ENCODE peak calls at places on chromosome 2, in seven cellular contexts. D is foreskin keratinocyte, I is endothelial cell, R is OCI-LY7, E is tibial nerve, Q is astrocyte, F is mucosa of descending colon. W is an unnamed sample.
A peak's percentile ranks its signal among the peaks of the same experiment; 100 is the strongest.

GRCh38 chr2:84865181-84865783 is 15.6 kb downstream of the TRABD2A start:
- DNase-seq in E (no peak), R (peak; percentile 64), F (no peak), D (no peak), Q (no peak), I (no peak), W (no peak)

GRCh38 chr2:37037771-37038170 is 46.4 kb downstream of the HEATR5B start:
- DNase-seq in Q (no peak), D (no peak), I (no peak), F (no peak), E (no peak), R (no peak), W (no peak)

GRCh38 chr2:158993721-158994587 is 25.5 kb downstream of the TANC1 start:
- DNase-seq in R (no peak), E (no peak), F (no peak), Q (peak; percentile 50), I (no peak), D (no peak), W (no peak)

GRCh38 chr2:16656784-16657391 is 8.7 kb downstream of the CYRIA start:
- DNase-seq in E (no peak), F (peak; percentile 33), R (peak; percentile 79), D (no peak), Q (no peak), I (no peak), W (no peak)

GRCh38 chr2:156602552-156602933 is 166.4 kb downstream of the GPD2 start:
- DNase-seq in Q (no peak), D (no peak), F (no peak), R (no peak), E (no peak), I (no peak), W (no peak)

GRCh38 chr2:3536682-3537632 is 17.6 kb upstream of the ADI1 start:
- DNase-seq in Q (peak; percentile 46), F (no peak), D (no peak), I (peak; percentile 45), R (peak; percentile 83), E (no peak), W (no peak)

GRCh38 chr2:42923632-42924425 is 131.4 kb upstream of the HAAO start:
- DNase-seq in I (no peak), Q (peak; percentile 37), D (no peak), R (no peak), E (no peak), F (no peak), W (peak; percentile 5)

GRCh38 chr2:160293401-160293911 is 93.4 kb upstream of the ITGB6 start:
- DNase-seq in Q (peak; percentile 92), D (peak; percentile 93), I (no peak), F (no peak), E (no peak), R (no peak), W (no peak)

GRCh38 chr2:168336786-168337388 is 89.5 kb upstream of the STK39 start:
- DNase-seq in R (peak; percentile 49), I (no peak), F (peak; percentile 75), Q (peak; percentile 12), D (peak; percentile 53), E (no peak), W (no peak)

GRCh38 chr2:241149925-241150659 is at the start of gene PPP1R7:
- DNase-seq in I (peak; percentile 95), E (peak; percentile 88), Q (peak; percentile 79), R (peak; percentile 96), D (peak; percentile 89), F (peak; percentile 97), W (peak; percentile 59)
- TF ChIP-seq CTCF in I (no peak), E (no peak), Q (no peak), R (no peak), D (peak; percentile 38), F (no peak), W (no peak)

DNA sequence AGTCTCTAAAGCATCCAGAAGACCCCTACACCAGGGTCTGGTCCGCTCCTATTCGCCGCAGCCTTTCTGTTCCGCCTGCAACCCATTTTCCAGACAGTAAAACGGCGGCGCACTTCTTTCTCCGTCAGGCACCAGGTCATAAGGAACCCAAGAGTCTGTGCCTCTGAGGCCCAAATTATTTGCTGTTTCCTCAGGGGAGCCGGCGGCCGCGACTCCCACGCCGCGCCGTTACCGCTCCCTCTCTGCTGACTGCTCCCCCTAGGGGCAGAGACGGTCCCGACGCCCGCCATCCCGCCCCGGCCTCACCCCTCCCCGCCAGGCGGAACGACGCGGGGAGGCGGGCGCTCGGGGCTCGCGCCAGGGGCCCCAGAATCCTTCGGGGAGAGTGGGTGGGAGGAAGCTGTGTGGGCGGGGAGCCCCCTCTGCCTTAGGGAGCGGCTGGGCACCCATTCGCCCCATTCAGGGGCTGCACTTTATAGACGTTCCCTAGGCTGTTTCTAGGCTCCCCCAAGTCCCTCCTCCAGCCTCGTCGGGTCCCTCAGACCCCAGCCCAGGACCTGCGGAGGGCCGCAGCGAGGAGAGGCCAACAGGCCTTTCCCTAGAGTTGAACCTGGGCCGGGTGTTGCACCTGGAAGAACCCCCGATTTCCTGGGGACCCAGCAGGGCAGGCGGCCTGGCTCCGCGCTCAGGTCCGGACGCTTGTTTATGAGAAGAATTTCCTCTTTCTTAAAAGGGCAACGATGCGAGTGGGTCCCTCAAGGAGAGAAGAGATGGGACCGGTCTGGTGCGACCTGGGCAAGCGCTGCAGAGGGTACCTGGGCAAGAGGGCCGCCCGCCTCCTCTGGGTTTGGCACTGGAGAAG is 3.6 kb upstream of the CTDSP1 start:
- DNase-seq in D (peak; percentile 92), F (peak; percentile 97), E (peak; percentile 80), R (peak; percentile 98), I (peak; percentile 96), Q (peak; percentile 94), W (peak; percentile 81)
- TF ChIP-seq CTCF in D (peak; percentile 99), F (peak; percentile 90), E (peak; percentile 99), R (peak; percentile 89), I (peak; percentile 95), Q (peak; percentile 48), W (peak; percentile 38)

GRCh38 chr2:70070557-70071268 is 16.6 kb upstream of the PCBP1 start:
- DNase-seq in Q (peak; percentile 81), D (peak; percentile 38), E (no peak), I (peak; percentile 49), F (peak; percentile 50), R (peak; percentile 88), W (no peak)
- TF ChIP-seq CTCF in Q (peak; percentile 89), D (peak; percentile 93), E (peak; percentile 78), I (peak; percentile 88), F (peak; percentile 69), R (peak; percentile 86), W (peak; percentile 67)

GRCh38 chr2:33086400-33087015 is 139.8 kb downstream of the LTBP1 start:
- DNase-seq in F (no peak), I (no peak), R (peak; percentile 81), E (no peak), Q (peak; percentile 61), D (no peak), W (no peak)
- TF ChIP-seq CTCF in F (no peak), I (no peak), R (peak; percentile 60), E (no peak), Q (no peak), D (peak; percentile 55), W (no peak)

DNA sequence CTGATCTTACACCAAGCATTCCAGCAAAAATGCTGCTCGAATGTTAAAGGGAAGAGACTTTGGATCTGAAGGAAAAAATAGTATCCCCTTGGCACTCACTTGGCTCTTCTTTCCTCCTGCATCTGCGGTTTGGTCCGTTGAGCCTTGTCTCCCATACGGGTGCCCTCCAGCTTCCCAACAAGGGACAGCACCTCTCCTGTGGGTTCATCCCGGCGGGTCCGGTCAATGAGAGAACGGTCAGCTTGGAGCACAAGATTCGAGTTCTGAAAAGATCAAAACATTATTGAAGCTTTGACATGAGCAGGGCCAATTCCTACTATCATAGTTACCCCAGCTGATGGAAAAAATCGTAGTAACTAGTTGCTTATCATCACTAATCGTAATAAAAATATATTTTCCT is 740 bp downstream of the SNRNP200 start:
- DNase-seq in Q (no peak), R (no peak), E (no peak), F (no peak), D (no peak), I (no peak), W (no peak)
- TF ChIP-seq CTCF in Q (no peak), R (peak; percentile 11), E (no peak), F (no peak), D (no peak), I (no peak), W (no peak)

GRCh38 chr2:202870431-202871160 is 970 bp downstream of the ICA1L start:
- DNase-seq in F (peak; percentile 64), R (peak; percentile 78), D (peak; percentile 43), E (peak; percentile 27), Q (peak; percentile 33), I (peak; percentile 66), W (peak; percentile 35)
- TF ChIP-seq CTCF in F (no peak), R (peak; percentile 85), D (peak; percentile 73), E (peak; percentile 22), Q (peak; percentile 43), I (peak; percentile 41), W (no peak)

DNA sequence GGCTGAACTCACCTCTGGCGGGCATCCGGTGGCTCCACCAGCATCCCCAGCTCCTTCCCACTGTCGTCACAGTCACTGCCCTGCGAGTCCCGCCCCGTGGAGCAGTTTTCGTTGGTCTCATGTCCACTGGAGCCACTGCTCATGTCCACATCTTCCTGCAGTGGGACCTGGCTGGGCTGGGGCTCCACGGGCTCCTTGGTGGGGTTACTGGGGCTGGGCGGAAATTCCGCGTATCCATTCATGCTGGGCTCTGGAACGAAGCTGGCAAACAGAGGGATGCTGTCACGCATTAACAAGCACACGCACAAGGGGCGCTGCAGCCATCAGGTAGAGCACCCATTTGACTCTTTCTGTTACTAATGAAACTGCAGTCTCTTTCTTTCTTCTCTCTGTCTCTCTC is 10.7 kb downstream of the PER2 start:
- DNase-seq in F (peak; percentile 29), E (no peak), I (no peak), R (no peak), Q (no peak), D (no peak), W (no peak)
- TF ChIP-seq CTCF in F (no peak), E (no peak), I (no peak), R (no peak), Q (peak; percentile 24), D (peak; percentile 34), W (no peak)

DNA sequence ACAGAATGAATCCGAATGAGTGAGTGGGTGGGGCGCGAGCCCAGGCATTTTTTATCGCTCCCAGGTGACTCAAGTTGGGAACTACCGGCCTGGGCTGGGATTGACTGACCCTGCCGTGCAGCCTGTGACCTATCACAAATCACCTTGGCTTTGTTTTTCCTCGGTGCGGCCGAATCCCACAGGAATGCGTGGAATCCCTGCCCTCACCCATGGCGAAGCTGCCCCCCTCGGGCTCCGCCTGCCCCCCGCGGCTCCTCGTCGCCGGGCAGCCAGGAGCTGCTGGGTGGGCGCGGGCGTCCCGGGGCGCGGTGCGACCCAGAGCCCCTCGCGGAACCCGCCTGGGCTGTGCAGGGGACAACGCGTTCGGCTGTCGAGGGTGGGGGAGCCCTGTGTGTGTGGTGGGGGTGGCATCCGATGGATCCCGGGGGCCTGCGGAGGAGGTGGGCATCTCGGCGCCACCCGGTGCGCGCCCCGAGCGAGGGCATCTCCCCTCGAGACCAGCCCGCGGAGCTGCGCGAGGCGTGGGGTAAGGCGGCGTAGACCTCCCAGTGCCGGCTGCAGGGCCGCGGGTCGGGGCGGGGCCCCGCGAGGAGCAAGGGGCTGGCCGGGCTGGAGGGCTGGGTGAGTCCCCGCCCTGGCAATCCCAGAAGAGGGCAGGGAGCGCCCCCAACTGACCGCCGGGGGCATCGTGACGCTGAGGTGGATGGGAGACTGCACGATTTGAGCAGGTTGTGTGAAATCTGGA is 16.5 kb downstream of the B3GNT7 start:
- DNase-seq in E (peak; percentile 77), Q (peak; percentile 59), R (peak; percentile 20), F (peak; percentile 96), I (peak; percentile 96), D (peak; percentile 30), W (peak; percentile 76)
- TF ChIP-seq CTCF in E (peak; percentile 88), Q (peak; percentile 84), R (peak; percentile 68), F (peak; percentile 83), I (peak; percentile 67), D (peak; percentile 97), W (no peak)

W was measured in omental fat pad.